ENCODE peak calls at places on chromosomes 13 and 19, in nine cellular contexts. J, A, L, N, V, D, O, Q and I are unnamed samples.

GRCh38 chr13:107644136-107644535 is 571.2 kb downstream of the LIG4 start:
- DNase-seq in J (no peak), A (no peak), L (no peak), N (no peak), V (no peak), D (no peak), O (no peak), Q (no peak), I (no peak)

GRCh38 chr19:17243854-17244617 is 1.7 kb downstream of the NR2F6 start:
- DNase-seq in J (no peak), A (no peak), L (peak), N (no peak), V (peak), D (no peak), O (peak), Q (peak), I (no peak)

GRCh38 chr13:60969659-60970058 is 446.0 kb downstream of the PCDH20 start:
- DNase-seq in J (no peak), A (no peak), L (no peak), N (no peak), V (no peak), D (no peak), O (no peak), Q (no peak), I (no peak)

GRCh38 chr19:5005096-5005495 is 36.2 kb downstream of the KDM4B start:
- DNase-seq in J (no peak), A (no peak), L (no peak), N (no peak), V (no peak), D (no peak), O (no peak), Q (no peak), I (no peak)

GRCh38 chr19:49807888-49808675 is 5.0 kb downstream of the FUZ start:
- DNase-seq in J (no peak), A (no peak), L (no peak), N (no peak), V (no peak), D (no peak), O (no peak), Q (no peak), I (no peak)

GRCh38 chr13:48818495-48818961 is 157.2 kb upstream of the FNDC3A start:
- DNase-seq in J (no peak), A (no peak), L (peak), N (no peak), V (peak), D (no peak), O (peak), Q (peak), I (no peak)

GRCh38 chr13:73754727-73755292 is 379.4 kb downstream of the KLF12 start:
- DNase-seq in J (no peak), A (no peak), L (peak), N (peak), V (peak), D (peak), O (peak), Q (peak), I (no peak)

GRCh38 chr13:26759907-26760834 is at the start of gene GPR12:
- DNase-seq in J (no peak), A (no peak), L (no peak), N (no peak), V (no peak), D (no peak), O (peak), Q (no peak), I (no peak)

GRCh38 chr13:51823351-51823750 is 19.4 kb upstream of the DHRS12 start:
- DNase-seq in J (no peak), A (no peak), L (no peak), N (no peak), V (no peak), D (no peak), O (no peak), Q (no peak), I (no peak)

GRCh38 chr13:64912141-64912540 is 2318.0 kb downstream of the PCDH9 start:
- DNase-seq in J (no peak), A (no peak), L (peak), N (no peak), V (no peak), D (no peak), O (peak), Q (peak), I (no peak)

GRCh38 chr13:35865341-35866240 is 265.6 kb downstream of the DCLK1 start:
- DNase-seq in J (no peak), A (no peak), L (no peak), N (no peak), V (no peak), D (no peak), O (no peak), Q (no peak), I (no peak)

GRCh38 chr13:94454906-94455305 is 24.6 kb downstream of the DCT start:
- DNase-seq in J (no peak), A (no peak), L (peak), N (no peak), V (no peak), D (no peak), O (peak), Q (peak), I (no peak)

GRCh38 chr13:73544175-73544574 is 485.4 kb downstream of the KLF5 start:
- DNase-seq in J (no peak), A (no peak), L (no peak), N (no peak), V (no peak), D (no peak), O (no peak), Q (no peak), I (no peak)

GRCh38 chr19:47723573-47723923 is 10.3 kb downstream of the EHD2 start:
- DNase-seq in J (no peak), A (no peak), L (peak), N (no peak), V (peak), D (no peak), O (peak), Q (peak), I (no peak)

GRCh38 chr19:3468211-3468610 is 12.1 kb downstream of the SMIM24 start:
- DNase-seq in J (no peak), A (no peak), L (no peak), N (no peak), V (no peak), D (no peak), O (no peak), Q (no peak), I (no peak)

GRCh38 chr13:75226092-75226491 is 255.9 kb downstream of the TBC1D4 start:
- DNase-seq in J (no peak), A (no peak), L (peak), N (no peak), V (no peak), D (no peak), O (no peak), Q (no peak), I (no peak)

GRCh38 chr19:31181535-31181934 is 167.7 kb downstream of the TSHZ3 start:
- DNase-seq in J (no peak), A (no peak), L (no peak), N (no peak), V (no peak), D (no peak), O (no peak), Q (no peak), I (no peak)

GRCh38 chr19:53511933-53512374 is 26.0 kb upstream of the ZNF331 start:
- DNase-seq in J (no peak), A (no peak), L (peak), N (peak), V (peak), D (peak), O (peak), Q (peak), I (peak)

GRCh38 chr13:98972627-98973026 is 5.2 kb downstream of the DOCK9 start:
- DNase-seq in J (no peak), A (no peak), L (no peak), N (no peak), V (no peak), D (no peak), O (peak), Q (peak), I (no peak)

GRCh38 chr13:32941368-32941767 is 74.9 kb upstream of the KL start:
- DNase-seq in J (no peak), A (no peak), L (no peak), N (no peak), V (no peak), D (no peak), O (no peak), Q (no peak), I (no peak)

GRCh38 chr19:44548736-44549135 is 19.3 kb upstream of the CEACAM20 start:
- DNase-seq in J (no peak), A (no peak), L (peak), N (no peak), V (no peak), D (no peak), O (peak), Q (peak), I (no peak)

GRCh38 chr13:29954082-29955043 is 103.9 kb upstream of the UBL3 start:
- DNase-seq in J (no peak), A (no peak), L (no peak), N (no peak), V (no peak), D (no peak), O (no peak), Q (no peak), I (no peak)

GRCh38 chr19:47687906-47688305 is 25.3 kb upstream of the EHD2 start:
- DNase-seq in J (no peak), A (no peak), L (no peak), N (no peak), V (no peak), D (no peak), O (no peak), Q (no peak), I (no peak)

GRCh38 chr13:94239135-94239534 is 240.3 kb downstream of the DCT start:
- DNase-seq in J (no peak), A (no peak), L (peak), N (no peak), V (no peak), D (no peak), O (peak), Q (peak), I (no peak)

GRCh38 chr13:114166381-114167131 is 12.5 kb upstream of the CFAP97D2 start:
- DNase-seq in J (no peak), A (peak), L (no peak), N (no peak), V (no peak), D (no peak), O (no peak), Q (no peak), I (no peak)

GRCh38 chr19:29683009-29683408 is 17.7 kb downstream of the PLEKHF1 start:
- DNase-seq in J (no peak), A (no peak), L (peak), N (no peak), V (no peak), D (no peak), O (peak), Q (no peak), I (no peak)

GRCh38 chr13:41154042-41154441 is 21.4 kb upstream of the KBTBD6 start:
- DNase-seq in J (no peak), A (no peak), L (no peak), N (no peak), V (no peak), D (no peak), O (no peak), Q (no peak), I (no peak)

DNA sequence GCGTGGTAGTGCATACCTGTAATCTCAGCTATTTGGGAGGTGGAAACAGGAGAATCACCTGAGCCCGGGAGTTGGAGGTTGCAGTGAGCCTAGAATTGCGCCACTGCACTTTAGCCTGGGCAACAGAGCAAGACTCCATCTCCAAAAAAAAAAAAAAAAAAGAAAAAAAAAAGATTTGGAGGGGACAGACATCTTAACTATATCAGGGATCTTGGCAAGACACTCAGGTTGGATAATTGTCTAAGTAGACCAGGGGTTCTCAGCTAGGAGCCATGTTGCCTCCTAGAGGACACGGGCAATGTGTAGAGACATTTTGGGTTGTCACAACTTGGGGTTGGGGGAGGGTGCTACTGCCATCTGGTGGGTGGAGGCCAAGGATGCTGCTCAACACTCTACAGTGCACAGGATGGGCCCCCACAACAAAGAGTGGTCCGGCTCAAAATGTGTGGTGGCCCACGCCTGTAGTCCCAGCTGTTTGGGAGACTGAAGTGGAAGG is 1.9 kb upstream of the ZNF580 start:
- DNase-seq in J (no peak), A (no peak), L (peak), N (no peak), V (no peak), D (no peak), O (peak), Q (peak), I (no peak)
- TF ChIP-seq CTCF in J (peak), A (peak), L (peak), N (peak), V (peak), D (peak), O (peak), Q (peak), I (no peak)

GRCh38 chr13:39273953-39274352 is 235.7 kb downstream of the NHLRC3 start:
- DNase-seq in J (no peak), A (no peak), L (no peak), N (no peak), V (peak), D (no peak), O (peak), Q (no peak), I (no peak)
- TF ChIP-seq CTCF in J (no peak), A (peak), L (no peak), N (peak), V (peak), D (no peak), O (no peak), Q (peak), I (no peak)

DNA sequence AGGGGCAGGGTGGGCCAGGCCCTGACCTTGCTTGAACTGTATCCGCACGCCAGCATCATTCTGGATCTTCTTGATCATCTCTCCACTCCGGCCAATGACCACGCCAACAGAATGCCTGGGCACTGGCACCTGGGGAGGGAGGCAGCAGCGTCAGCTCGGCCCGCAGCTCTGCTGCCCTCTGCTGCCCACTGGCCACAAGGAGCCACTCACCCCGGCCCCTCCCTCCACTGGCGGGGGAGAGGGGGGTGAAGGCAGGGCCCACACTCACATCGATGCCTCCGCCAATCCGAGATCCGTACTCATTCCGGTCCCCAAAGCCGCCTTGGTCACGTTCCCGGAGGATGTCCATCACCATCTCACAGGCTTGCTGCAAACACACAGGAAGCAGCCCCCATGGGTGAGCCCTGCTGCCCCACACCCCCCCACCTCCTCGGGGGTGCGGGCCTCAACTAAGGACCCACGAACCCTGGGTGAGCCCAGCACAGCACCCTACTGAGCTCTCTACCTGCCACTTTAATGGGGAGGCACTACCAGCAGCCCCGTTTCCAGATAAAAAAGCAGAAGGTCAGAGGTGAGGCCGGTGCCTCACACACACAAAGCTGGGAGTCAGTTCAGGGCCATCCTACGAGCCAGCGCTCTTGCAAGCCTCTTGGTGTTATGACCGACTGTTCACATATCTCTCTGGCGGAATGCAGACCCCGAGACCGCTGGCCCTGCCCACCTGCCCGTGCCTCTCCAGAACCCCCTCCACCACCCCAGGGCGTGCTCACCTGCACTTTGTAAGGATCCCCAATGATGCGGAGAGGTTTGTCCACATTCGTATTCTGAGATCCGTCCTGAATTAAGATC is 6.7 kb downstream of the KHSRP start:
- DNase-seq in J (no peak), A (no peak), L (peak), N (no peak), V (no peak), D (no peak), O (peak), Q (peak), I (no peak)
- TF ChIP-seq CTCF in J (no peak), A (peak), L (peak), N (peak), V (peak), D (peak), O (peak), Q (peak), I (no peak)

GRCh38 chr19:1809663-1810062 is 2.4 kb downstream of the ATP8B3 start:
- DNase-seq in J (no peak), A (peak), L (no peak), N (no peak), V (no peak), D (no peak), O (no peak), Q (no peak), I (no peak)
- TF ChIP-seq CTCF in J (no peak), A (no peak), L (no peak), N (no peak), V (no peak), D (no peak), O (no peak), Q (no peak), I (no peak)

DNA sequence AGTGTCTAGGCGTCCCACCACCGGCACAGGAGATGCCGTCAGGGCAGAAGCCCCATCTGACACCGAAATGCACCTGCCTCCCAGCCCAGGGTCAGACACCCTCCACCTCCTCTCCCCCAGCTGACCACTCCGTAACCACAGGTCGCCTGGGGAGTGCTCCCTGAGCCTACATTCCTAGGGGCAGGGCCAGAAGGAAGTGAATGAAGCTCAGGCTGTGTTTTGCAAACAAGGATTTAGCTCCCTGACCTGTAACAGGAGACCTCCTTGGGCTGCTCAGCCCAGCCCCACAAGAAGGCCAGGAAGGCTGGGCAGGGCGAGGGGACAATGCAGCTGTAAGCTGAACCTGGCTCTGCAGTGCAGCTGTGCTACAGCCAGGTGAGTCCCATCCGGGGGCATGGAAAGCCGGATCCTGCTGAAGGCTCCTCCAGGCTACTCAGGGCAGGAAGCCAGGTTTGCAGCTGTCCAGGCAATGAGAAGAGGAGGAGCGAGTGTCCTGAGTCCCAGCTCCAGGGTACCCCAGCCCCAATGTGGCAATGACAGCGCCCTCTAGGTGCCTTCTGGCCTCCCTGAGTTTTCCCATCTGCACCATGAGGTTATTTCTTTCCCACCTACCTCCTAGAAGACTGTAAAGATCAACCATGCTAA is 42.1 kb downstream of the RHPN2 start:
- DNase-seq in J (no peak), A (no peak), L (no peak), N (no peak), V (no peak), D (no peak), O (no peak), Q (no peak), I (no peak)
- TF ChIP-seq CTCF in J (no peak), A (no peak), L (no peak), N (no peak), V (no peak), D (no peak), O (no peak), Q (no peak), I (no peak)

GRCh38 chr19:24052811-24053210 is 34.2 kb upstream of the ZNF254 start:
- DNase-seq in J (no peak), A (no peak), L (peak), N (no peak), V (no peak), D (no peak), O (peak), Q (peak), I (no peak)

GRCh38 chr19:24051516-24051915 is 35.5 kb upstream of the ZNF254 start:
- DNase-seq in J (no peak), A (no peak), L (no peak), N (no peak), V (no peak), D (no peak), O (no peak), Q (no peak), I (no peak)

GRCh38 chr19:24048261-24048660 is 38.7 kb upstream of the ZNF254 start:
- DNase-seq in J (no peak), A (no peak), L (no peak), N (no peak), V (no peak), D (no peak), O (no peak), Q (no peak), I (no peak)

GRCh38 chr19:24046550-24046949 is 40.4 kb upstream of the ZNF254 start:
- DNase-seq in J (no peak), A (no peak), L (no peak), N (no peak), V (no peak), D (no peak), O (no peak), Q (no peak), I (no peak)

GRCh38 chr19:24049537-24049936 is 37.5 kb upstream of the ZNF254 start:
- DNase-seq in J (no peak), A (no peak), L (no peak), N (no peak), V (no peak), D (no peak), O (no peak), Q (no peak), I (no peak)
- TF ChIP-seq CTCF in J (no peak), A (no peak), L (no peak), N (no peak), V (no peak), D (no peak), O (no peak), Q (no peak), I (no peak)

DNA sequence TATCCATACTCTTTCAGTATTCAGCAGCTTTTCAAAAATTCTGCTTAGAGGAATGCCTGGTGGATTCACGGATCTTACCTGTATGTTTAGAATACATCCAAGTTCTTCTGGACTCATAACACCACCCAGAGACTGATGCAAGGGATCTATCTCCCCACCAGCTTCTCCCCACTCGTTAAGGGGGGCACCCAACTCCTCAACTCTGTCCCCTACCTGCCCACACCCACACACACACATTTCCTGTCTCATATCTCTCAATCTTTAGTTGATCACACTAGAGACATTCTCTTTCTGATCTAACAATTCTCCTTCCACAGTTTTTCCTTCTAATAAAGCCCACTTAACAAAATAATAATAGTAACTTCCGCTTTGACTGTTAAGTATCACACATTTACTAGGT is 110.1 kb downstream of the DLEU7 start:
- DNase-seq in J (no peak), A (no peak), L (no peak), N (no peak), V (no peak), D (no peak), O (no peak), Q (no peak), I (no peak)
- TF ChIP-seq CTCF in J (no peak), A (no peak), L (no peak), N (no peak), V (no peak), D (no peak), O (no peak), Q (no peak), I (no peak)

DNA sequence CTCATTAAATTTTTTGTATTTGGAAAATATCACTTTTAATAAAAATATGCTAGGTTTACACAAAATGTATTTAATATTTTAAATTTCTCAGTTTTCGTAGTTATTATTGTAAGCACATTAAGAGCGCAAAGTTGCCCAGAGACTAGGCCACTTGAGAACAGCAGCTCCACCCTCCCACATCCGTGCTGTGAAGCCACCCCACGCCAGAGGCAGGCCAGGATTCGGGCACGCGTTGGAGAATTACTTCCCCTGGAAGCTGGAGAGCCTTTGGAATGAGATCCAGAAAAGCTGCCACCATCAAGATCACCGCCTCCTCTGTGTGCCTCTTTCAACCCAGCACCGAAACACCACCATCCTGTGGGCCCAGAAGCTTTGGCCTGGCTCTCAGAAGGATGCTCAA is 41.0 kb upstream of the SPACA7 start:
- DNase-seq in J (no peak), A (no peak), L (no peak), N (no peak), V (no peak), D (no peak), O (no peak), Q (no peak), I (no peak)
- TF ChIP-seq CTCF in J (no peak), A (no peak), L (no peak), N (no peak), V (no peak), D (no peak), O (no peak), Q (no peak), I (no peak)